ENCODE peak calls at places on chromosomes 1 and 21, in five cellular contexts. One of them, this sample, is unnamed.

GRCh38 chr1:93463960-93464359 is 16.0 kb downstream of the FNBP1L start:
- DNase-seq in NT2/D1: no peak
- DNase-seq in activated CD8-positive, alpha-beta memory T cell treated with anti-CD3 and anti-CD28 coated beads for 24 hours: no peak
- DNase-seq in AML-193: no peak
- DNase-seq in fibroblast of mammary gland: no peak
- DNase-seq in this sample: no peak

GRCh38 chr1:9073148-9073547 is 3.7 kb upstream of the SLC2A5 start:
- DNase-seq in NT2/D1: no peak
- DNase-seq in activated CD8-positive, alpha-beta memory T cell treated with anti-CD3 and anti-CD28 coated beads for 24 hours: no peak
- DNase-seq in AML-193: no peak
- DNase-seq in fibroblast of mammary gland: no peak
- DNase-seq in this sample: no peak

GRCh38 chr1:63135174-63135512 is 187.2 kb upstream of the FOXD3 start:
- DNase-seq in NT2/D1: no peak
- DNase-seq in activated CD8-positive, alpha-beta memory T cell treated with anti-CD3 and anti-CD28 coated beads for 24 hours: no peak
- DNase-seq in AML-193: no peak
- DNase-seq in fibroblast of mammary gland: no peak
- DNase-seq in this sample: no peak

GRCh38 chr21:44531606-44532128 is 8.3 kb downstream of the KRTAP10-1 start:
- DNase-seq in NT2/D1: no peak
- DNase-seq in activated CD8-positive, alpha-beta memory T cell treated with anti-CD3 and anti-CD28 coated beads for 24 hours: no peak
- DNase-seq in AML-193: no peak
- DNase-seq in fibroblast of mammary gland: no peak
- DNase-seq in this sample: no peak

GRCh38 chr1:156366378-156366777 is 2.6 kb upstream of the RHBG start:
- DNase-seq in NT2/D1: no peak
- DNase-seq in activated CD8-positive, alpha-beta memory T cell treated with anti-CD3 and anti-CD28 coated beads for 24 hours: no peak
- DNase-seq in AML-193: no peak
- DNase-seq in fibroblast of mammary gland: no peak
- DNase-seq in this sample: no peak

GRCh38 chr1:79603862-79604261 is 597.3 kb upstream of the ADGRL4 start:
- DNase-seq in NT2/D1: no peak
- DNase-seq in activated CD8-positive, alpha-beta memory T cell treated with anti-CD3 and anti-CD28 coated beads for 24 hours: no peak
- DNase-seq in AML-193: no peak
- DNase-seq in fibroblast of mammary gland: peak; percentile 51
- DNase-seq in this sample: peak; percentile 39

GRCh38 chr1:175191654-175192053 is 922 bp downstream of the KIAA0040 start:
- DNase-seq in NT2/D1: no peak
- DNase-seq in activated CD8-positive, alpha-beta memory T cell treated with anti-CD3 and anti-CD28 coated beads for 24 hours: no peak
- DNase-seq in AML-193: no peak
- DNase-seq in fibroblast of mammary gland: no peak
- DNase-seq in this sample: no peak

GRCh38 chr1:115829023-115829674 is 11.8 kb downstream of the NHLH2 start:
- DNase-seq in NT2/D1: no peak
- DNase-seq in activated CD8-positive, alpha-beta memory T cell treated with anti-CD3 and anti-CD28 coated beads for 24 hours: no peak
- DNase-seq in AML-193: no peak
- DNase-seq in fibroblast of mammary gland: peak; percentile 96
- DNase-seq in this sample: peak; percentile 98

GRCh38 chr21:45542242-45542666 is at the start of gene SLC19A1:
- DNase-seq in NT2/D1: no peak
- DNase-seq in activated CD8-positive, alpha-beta memory T cell treated with anti-CD3 and anti-CD28 coated beads for 24 hours: peak; percentile 91
- DNase-seq in AML-193: peak; percentile 13
- DNase-seq in fibroblast of mammary gland: peak; percentile 47
- DNase-seq in this sample: peak; percentile 96

GRCh38 chr1:101310484-101310883 is 73.7 kb downstream of the S1PR1 start:
- DNase-seq in NT2/D1: no peak
- DNase-seq in activated CD8-positive, alpha-beta memory T cell treated with anti-CD3 and anti-CD28 coated beads for 24 hours: no peak
- DNase-seq in AML-193: no peak
- DNase-seq in fibroblast of mammary gland: no peak
- DNase-seq in this sample: no peak

GRCh38 chr1:150186789-150187559 is 37.3 kb downstream of the PLEKHO1 start:
- DNase-seq in NT2/D1: peak; percentile 63
- DNase-seq in activated CD8-positive, alpha-beta memory T cell treated with anti-CD3 and anti-CD28 coated beads for 24 hours: no peak
- DNase-seq in AML-193: peak; percentile 52
- DNase-seq in fibroblast of mammary gland: peak; percentile 86
- DNase-seq in this sample: peak; percentile 53

GRCh38 chr1:113934511-113935055 is 5.5 kb downstream of the HIPK1 start:
- DNase-seq in NT2/D1: no peak
- DNase-seq in activated CD8-positive, alpha-beta memory T cell treated with anti-CD3 and anti-CD28 coated beads for 24 hours: no peak
- DNase-seq in AML-193: no peak
- DNase-seq in fibroblast of mammary gland: no peak
- DNase-seq in this sample: no peak